ENCODE peak calls at places on chromosomes 5 and 9, in five cellular contexts. H is left ventricle myocardium superior; U is stimulated activated CD8-positive, alpha-beta memory T cell treated with anti-CD3 and anti-CD28 coated beads, Interleukin-15, amount 100 ng/mL, for 24 hours; E is nucleus accumbens; A is GM13976. Z is an unnamed sample.

GRCh38 chr5:135241536-135241935 is 157.5 kb downstream of the MACROH2A1 start:
- DNase-seq in A (no peak), U (no peak), H (no peak), E (no peak), Z (no peak)

GRCh38 chr5:172782169-172783039 is 11.4 kb upstream of the DUSP1 start:
- DNase-seq in H (no peak), U (no peak), A (no peak), E (no peak), Z (no peak)

GRCh38 chr9:17216011-17216410 is 81.2 kb downstream of the CNTLN start:
- DNase-seq in U (no peak), H (no peak), E (no peak), A (no peak), Z (no peak)

GRCh38 chr9:14151451-14151850 is 162.5 kb downstream of the NFIB start:
- DNase-seq in E (no peak), H (no peak), U (no peak), A (no peak), Z (no peak)

GRCh38 chr5:116042375-116042774 is 10.1 kb downstream of the ARL14EPL start:
- DNase-seq in U (no peak), H (no peak), E (no peak), A (no peak), Z (no peak)

GRCh38 chr5:65394078-65394477 is 87.6 kb downstream of the ADAMTS6 start:
- DNase-seq in U (no peak), E (peak; percentile 24), H (peak; percentile 51), A (no peak), Z (peak; percentile 31)

GRCh38 chr5:98664736-98665135 is 108.7 kb upstream of the RGMB start:
- DNase-seq in U (no peak), H (no peak), E (no peak), A (no peak), Z (no peak)

GRCh38 chr5:59528226-59528862 is 365.2 kb downstream of the PDE4D start:
- DNase-seq in E (no peak), A (no peak), U (no peak), H (no peak), Z (no peak)

GRCh38 chr5:141513021-141513626 is 24.2 kb downstream of the PCDHGC5 start:
- DNase-seq in E (peak; percentile 46), U (no peak), H (peak; percentile 55), A (no peak), Z (peak; percentile 44)

GRCh38 chr9:98619788-98620187 is 88.9 kb downstream of the GABBR2 start:
- DNase-seq in A (no peak), E (no peak), U (no peak), H (no peak), Z (no peak)

Z was measured in heart right ventricle.